ENCODE peak calls at places on chromosomes 16 and 17, in eight cellular contexts. I is PC-3, V is PC-9, E is GM23338, A is endothelial cell of umbilical vein, G is HCT116, M is mammary epithelial cell, F is GM23248. B is an unnamed sample.

GRCh38 chr17:39754958-39755549 is 17.3 kb downstream of the GRB7 start:
- DNase-seq in I (no peak), V (no peak), E (peak; percentile 62), A (no peak), G (no peak), M (no peak), F (peak; percentile 33), B (no peak)

GRCh38 chr16:9364721-9365693 is 273.6 kb downstream of the HAPSTR1 start:
- DNase-seq in I (no peak), V (no peak), E (no peak), A (no peak), G (no peak), M (no peak), F (no peak), B (no peak)

GRCh38 chr16:83113811-83114210 is 487.0 kb downstream of the CDH13 start:
- DNase-seq in I (no peak), V (no peak), E (no peak), A (no peak), G (no peak), M (no peak), F (no peak), B (peak; percentile 47)

GRCh38 chr16:48426244-48427135 is 41.3 kb upstream of the SIAH1 start:
- DNase-seq in I (no peak), V (no peak), E (no peak), A (no peak), G (no peak), M (no peak), F (peak; percentile 39), B (peak; percentile 62)

GRCh38 chr16:13702614-13703013 is 217.3 kb upstream of the ERCC4 start:
- DNase-seq in I (no peak), V (no peak), E (no peak), A (no peak), G (no peak), M (no peak), F (no peak), B (no peak)

GRCh38 chr17:36942631-36943125 is 5.4 kb downstream of the LHX1 start:
- DNase-seq in I (no peak), V (no peak), E (no peak), A (no peak), G (no peak), M (no peak), F (no peak), B (no peak)

GRCh38 chr16:85369741-85370528 is 243.2 kb upstream of the GSE1 start:
- DNase-seq in I (peak; percentile 48), V (no peak), E (peak; percentile 79), A (no peak), G (no peak), M (no peak), F (peak; percentile 72), B (no peak)

GRCh38 chr16:1775846-1776671 is 3.1 kb upstream of the MRPS34 start:
- DNase-seq in I (no peak), V (no peak), E (no peak), A (no peak), G (no peak), M (no peak), F (no peak), B (no peak)

DNA sequence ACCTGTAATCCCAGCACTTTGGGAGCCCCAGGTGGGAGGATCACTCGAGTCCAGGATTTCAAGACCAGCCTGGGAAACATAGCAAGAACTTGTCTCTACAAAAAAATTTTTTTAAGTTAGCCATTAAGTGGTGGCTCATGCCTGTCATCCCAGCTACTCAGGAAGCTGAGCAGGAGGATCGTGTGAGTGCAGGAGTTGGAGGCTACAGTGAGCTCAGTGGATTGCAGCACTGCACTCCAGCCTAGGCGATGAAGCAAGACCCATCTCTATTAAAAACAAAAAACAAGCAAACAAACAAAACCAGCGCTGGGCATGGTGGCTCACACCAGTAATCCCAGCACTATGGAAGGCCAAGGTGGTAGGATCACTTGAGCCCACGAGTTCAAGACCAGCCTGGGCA is 38.0 kb downstream of the HEATR3 start:
- DNase-seq in I (no peak), V (no peak), E (no peak), A (no peak), G (no peak), M (no peak), F (peak; percentile 53), B (no peak)
- H3K4me2 ChIP-seq in I (no peak overlapping the region), V (no peak overlapping the region), E (no peak overlapping the region), A (no peak overlapping the region), G (no peak overlapping the region), M (no peak overlapping the region), F (no peak overlapping the region), B (no peak overlapping the region)

DNA sequence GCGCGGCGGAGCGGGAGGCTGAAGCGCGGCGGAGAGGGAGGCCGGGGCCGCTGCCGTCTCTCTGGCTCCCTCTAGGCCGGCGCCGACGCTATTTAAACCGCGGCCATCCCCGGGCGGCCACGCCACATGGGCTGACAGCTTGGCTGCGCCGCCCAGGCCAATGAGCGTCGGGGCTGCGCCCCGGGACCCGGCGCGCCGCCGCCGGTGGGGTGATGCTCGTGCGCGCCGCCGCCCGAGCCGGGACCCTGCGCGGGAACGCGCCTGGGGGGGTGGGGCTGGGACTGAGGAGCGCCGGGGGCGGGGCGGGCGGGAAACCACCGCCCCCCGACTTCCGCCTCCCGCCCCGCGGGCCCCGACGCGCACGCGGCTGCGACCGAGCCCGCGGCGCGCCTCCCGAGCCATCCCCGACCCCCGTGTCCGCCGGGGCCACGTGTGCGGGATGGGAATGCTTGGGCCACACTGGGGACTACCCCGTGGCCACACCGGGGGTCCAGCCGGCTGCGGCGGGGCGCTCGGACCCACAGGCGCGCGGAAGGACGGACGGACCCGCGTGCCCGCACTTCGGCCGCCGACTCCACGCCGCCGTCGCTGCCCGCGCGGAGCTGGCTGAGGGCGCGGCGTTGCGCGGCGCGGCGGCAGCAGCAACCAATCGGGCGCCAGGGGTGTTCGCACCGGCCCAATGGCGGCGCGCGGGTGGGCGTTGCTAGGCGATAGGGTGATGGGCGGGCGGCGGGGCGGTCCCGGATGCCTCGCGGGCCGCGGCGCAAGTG is at the start of gene FASN:
- DNase-seq in I (peak; percentile 97), V (peak; percentile 73), E (peak; percentile 97), A (peak; percentile 93), G (peak; percentile 91), M (peak; percentile 93), F (peak; percentile 98), B (peak; percentile 95)
- TF ChIP-seq EZH2 in I (no peak), V (no peak), E (no peak), A (no peak), G (no peak), M (no peak), F (no peak), B (no peak)

GRCh38 chr17:62821213-62822079 is 13.3 kb upstream of the MARCHF10 start:
- DNase-seq in I (no peak), V (no peak), E (no peak), A (peak; percentile 76), G (no peak), M (peak; percentile 17), F (no peak), B (peak; percentile 42)

GRCh38 chr17:62824290-62825135 is 16.4 kb upstream of the MARCHF10 start:
- DNase-seq in I (peak; percentile 92), V (peak; percentile 98), E (peak; percentile 89), A (no peak), G (peak; percentile 56), M (peak; percentile 96), F (peak; percentile 97), B (peak; percentile 78)

GRCh38 chr17:62819511-62820221 is 11.6 kb upstream of the MARCHF10 start:
- DNase-seq in I (peak; percentile 98), V (peak; percentile 95), E (peak; percentile 64), A (peak; percentile 90), G (peak; percentile 71), M (peak; percentile 98), F (peak; percentile 99), B (peak; percentile 98)

GRCh38 chr17:62823111-62823895 is 15.2 kb upstream of the MARCHF10 start:
- DNase-seq in I (peak; percentile 56), V (peak; percentile 88), E (no peak), A (no peak), G (no peak), M (peak; percentile 71), F (peak; percentile 64), B (no peak)

DNA sequence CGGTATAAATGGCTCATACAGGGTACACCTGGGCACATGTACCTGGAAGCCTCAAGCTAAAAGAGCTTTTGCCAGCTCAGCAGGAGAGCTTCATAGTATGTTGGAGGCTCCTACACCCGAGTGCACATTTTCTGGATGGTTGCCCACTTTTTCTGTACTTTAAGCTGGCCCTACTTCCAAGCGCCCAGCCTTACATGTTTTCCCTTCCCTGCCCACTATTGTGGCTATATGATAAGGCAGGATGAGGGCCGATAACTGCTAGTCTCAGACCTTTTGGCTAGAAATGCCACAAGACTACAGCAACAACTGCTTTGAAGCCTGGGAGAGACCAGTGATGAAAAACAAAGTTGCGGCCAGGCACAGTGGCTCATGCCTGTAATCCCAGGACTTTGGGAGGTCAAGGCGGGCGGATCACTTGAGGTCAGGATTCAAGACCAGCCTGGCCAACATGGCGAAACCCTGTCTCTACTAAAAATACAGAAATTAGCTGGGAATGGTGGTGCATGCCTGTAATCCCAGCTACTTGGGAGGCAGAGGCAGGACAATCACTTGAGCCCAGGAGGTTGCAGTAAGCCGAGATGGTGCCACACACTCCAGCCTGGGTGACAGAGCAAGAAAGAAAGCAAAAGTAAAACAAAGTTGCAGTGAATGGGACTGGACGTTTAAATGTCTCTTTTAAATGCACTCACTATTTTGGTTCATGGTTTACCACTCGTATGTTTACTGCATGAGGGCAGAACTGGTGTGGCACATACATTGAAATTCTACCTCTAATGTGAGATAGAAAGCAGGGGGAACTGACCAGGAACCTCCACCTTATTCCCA is 14.2 kb upstream of the MARCHF10 start:
- DNase-seq in I (no peak), V (no peak), E (no peak), A (peak; percentile 79), G (no peak), M (no peak), F (no peak), B (peak; percentile 55)
- H2AFZ ChIP-seq in I (no peak overlapping the region), V (peak overlapping the region; percentile 65), E (no peak overlapping the region), A (peak overlapping the region; percentile 71), G (no peak overlapping the region), M (peak overlapping the region; percentile 56), F (no peak overlapping the region), B (no peak overlapping the region)

GRCh38 chr16:15853021-15853420 is 3.8 kb downstream of the MYH11 start:
- DNase-seq in I (no peak), V (no peak), E (no peak), A (no peak), G (no peak), M (no peak), F (no peak), B (no peak)

GRCh38 chr16:15843635-15844279 is 13.1 kb downstream of the MYH11 start:
- DNase-seq in I (no peak), V (no peak), E (no peak), A (no peak), G (no peak), M (no peak), F (peak; percentile 24), B (peak; percentile 77)

GRCh38 chr16:15849209-15849981 is 7.4 kb downstream of the MYH11 start:
- DNase-seq in I (peak; percentile 23), V (no peak), E (no peak), A (no peak), G (no peak), M (no peak), F (no peak), B (no peak)

GRCh38 chr16:15846510-15846909 is 10.3 kb downstream of the MYH11 start:
- DNase-seq in I (no peak), V (no peak), E (no peak), A (no peak), G (no peak), M (no peak), F (no peak), B (no peak)

DNA sequence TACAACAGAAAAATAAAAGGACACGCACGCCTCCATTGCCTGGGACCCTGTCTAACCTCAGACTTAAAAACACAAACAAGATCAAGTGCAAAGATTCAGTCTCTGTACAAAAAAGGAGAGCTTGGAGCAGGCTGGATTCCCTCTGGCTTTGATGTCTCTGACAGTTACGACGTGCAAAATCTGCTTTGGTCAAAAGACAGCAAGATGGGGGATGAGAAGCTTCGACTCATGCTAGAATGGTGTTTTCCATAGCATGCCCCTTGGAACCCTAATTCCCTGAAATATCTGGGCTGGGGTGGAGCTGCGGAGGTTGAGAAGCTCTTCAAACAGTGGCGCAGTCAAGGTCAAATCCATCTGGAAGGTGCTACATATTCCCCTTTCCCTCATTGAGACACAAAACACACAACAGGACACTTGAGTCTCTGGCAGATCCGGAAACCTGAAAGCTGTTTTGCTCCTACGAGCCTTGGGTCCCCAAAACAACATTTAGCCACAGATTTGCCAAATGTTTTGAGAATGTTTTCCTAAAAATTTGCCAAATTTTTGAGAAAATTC is 9.1 kb downstream of the MYH11 start:
- DNase-seq in I (no peak), V (no peak), E (no peak), A (no peak), G (no peak), M (no peak), F (no peak), B (no peak)
- H3K4me2 ChIP-seq in I (no peak overlapping the region), V (no peak overlapping the region), E (no peak overlapping the region), A (no peak overlapping the region), G (no peak overlapping the region), M (no peak overlapping the region), F (no peak overlapping the region), B (no peak overlapping the region)